ENCODE peak calls at places on chromosomes 4 and X, in four cellular contexts. P is mammary epithelial cell, V is MM.1S, S is DND-41. J is an unnamed sample.

GRCh38 chr4:119118397-119118796 is 17.2 kb upstream of the MYOZ2 start:
- DNase-seq in P (peak; percentile 81), V (no peak), S (no peak), J (peak; percentile 69)

GRCh38 chrX:129653985-129654651 is 638 bp downstream of the APLN start:
- DNase-seq in P (peak; percentile 23), V (peak; percentile 57), S (peak; percentile 38), J (no peak)

GRCh38 chrX:129678176-129678880 is 23.6 kb upstream of the APLN start:
- DNase-seq in P (no peak), V (peak; percentile 28), S (no peak), J (no peak)

GRCh38 chr4:102736636-102737549 is 23.9 kb downstream of the MANBA start:
- DNase-seq in P (no peak), V (peak; percentile 10), S (no peak), J (no peak)

GRCh38 chr4:107183155-107183774 is 147.2 kb upstream of the DKK2 start:
- DNase-seq in P (peak; percentile 47), V (peak; percentile 67), S (peak; percentile 11), J (no peak)

GRCh38 chrX:129779086-129779672 is 570 bp upstream of the SASH3 start:
- DNase-seq in P (no peak), V (no peak), S (no peak), J (no peak)

GRCh38 chr4:45316257-45316656 is 589.9 kb upstream of the GNPDA2 start:
- DNase-seq in P (no peak), V (no peak), S (no peak), J (no peak)

GRCh38 chrX:45596190-45596808 is 395.6 kb upstream of the DIPK2B start:
- DNase-seq in P (no peak), V (no peak), S (no peak), J (no peak)

GRCh38 chr4:173834151-173834550 is 304.1 kb upstream of the HAND2 start:
- DNase-seq in P (no peak), V (no peak), S (no peak), J (no peak)

GRCh38 chrX:13607356-13607995 is 38.1 kb downstream of the EGFL6 start:
- DNase-seq in P (peak; percentile 81), V (no peak), S (no peak), J (no peak)

GRCh38 chrX:72142094-72142843 is 10.6 kb upstream of the RTL5 start:
- DNase-seq in P (no peak), V (no peak), S (no peak), J (no peak)

GRCh38 chrX:74923942-74924448 is 1.3 kb downstream of the NEXMIF start:
- DNase-seq in P (no peak), V (no peak), S (no peak), J (no peak)

GRCh38 chr4:109683621-109684253 is 19.5 kb downstream of the CASP6 start:
- DNase-seq in P (no peak), V (no peak), S (no peak), J (no peak)

GRCh38 chrX:43718956-43719355 is 62.9 kb downstream of the MAOA start:
- DNase-seq in P (peak; percentile 67), V (no peak), S (no peak), J (peak; percentile 88)

GRCh38 chrX:95057341-95057740 is 1383.3 kb downstream of the FAM133A start:
- DNase-seq in P (peak; percentile 17), V (no peak), S (no peak), J (no peak)

DNA sequence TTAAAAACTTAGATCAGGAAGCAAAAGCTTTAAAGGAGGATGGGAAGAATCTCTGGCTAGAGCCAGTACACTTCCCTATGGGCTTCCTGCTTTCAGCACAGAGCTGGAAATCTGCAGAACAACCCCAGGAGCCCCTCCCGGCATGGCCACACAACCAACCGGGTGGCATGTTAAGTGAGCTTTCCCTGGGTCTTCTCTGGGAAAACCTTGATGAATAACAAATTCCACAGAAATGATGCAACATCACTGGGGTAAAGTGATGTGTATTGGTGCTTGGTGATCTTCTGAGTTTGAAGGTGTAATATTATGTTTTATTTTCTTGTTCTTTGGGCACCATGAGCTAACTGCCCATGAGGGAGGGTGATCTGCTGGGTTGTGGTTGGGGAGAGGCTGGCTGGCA is 22.1 kb downstream of the NHS start:
- DNase-seq in P (peak; percentile 73), V (no peak), S (no peak), J (no peak)
- H4K20me1 ChIP-seq in P (no peaks in the 10 kb centered on the region), V (no peaks in the 10 kb centered on the region), S (no peaks in the 10 kb centered on the region), J (no peaks in the 10 kb centered on the region)

GRCh38 chr4:1943928-1944327 is 64.8 kb downstream of the NELFA start:
- DNase-seq in P (no peak), V (no peak), S (no peak), J (no peak)

GRCh38 chr4:1938027-1938426 is 66.8 kb downstream of the NSD2 start:
- DNase-seq in P (peak; percentile 25), V (no peak), S (no peak), J (no peak)

GRCh38 chr4:1940566-1940965 is 68.2 kb downstream of the NELFA start:
- DNase-seq in P (no peak), V (no peak), S (no peak), J (no peak)

GRCh38 chr4:1937550-1937949 is 66.4 kb downstream of the NSD2 start:
- DNase-seq in P (no peak), V (no peak), S (no peak), J (no peak)

GRCh38 chr4:1939664-1940509 is 68.7 kb downstream of the NSD2 start:
- DNase-seq in P (peak; percentile 88), V (no peak), S (no peak), J (peak; percentile 46)
- H3K36me3 ChIP-seq in P (peaks cover 22% of the 10 kb centered on the region), V (peaks cover 38% of the 10 kb centered on the region), S (peaks cover 95% of the 10 kb centered on the region), J (peaks cover 2% of the 10 kb centered on the region)

GRCh38 chr4:139191373-139191772 is 14.4 kb upstream of the ELF2 start:
- DNase-seq in P (no peak), V (no peak), S (no peak), J (no peak)
- H4K20me1 ChIP-seq in P (no peaks in the 10 kb centered on the region), V (no peaks in the 10 kb centered on the region), S (no peaks in the 10 kb centered on the region), J (no peaks in the 10 kb centered on the region)

GRCh38 chrX:53580742-53581504 is 105.6 kb downstream of the HUWE1 start:
- DNase-seq in P (no peak), V (no peak), S (no peak), J (no peak)
- H3K36me3 ChIP-seq in P (peaks cover 8% of the 10 kb centered on the region), V (peaks cover 3% of the 10 kb centered on the region), S (peaks cover 72% of the 10 kb centered on the region), J (peaks cover 13% of the 10 kb centered on the region)

GRCh38 chr4:7034262-7035081 is 8.7 kb upstream of the TADA2B start:
- DNase-seq in P (peak; percentile 9), V (no peak), S (no peak), J (no peak)
- H4K20me1 ChIP-seq in P (no peaks in the 10 kb centered on the region), V (no peaks in the 10 kb centered on the region), S (peaks cover 21% of the 10 kb centered on the region), J (no peaks in the 10 kb centered on the region)

GRCh38 chr4:39020130-39020529 is 12.1 kb downstream of the TMEM156 start:
- DNase-seq in P (no peak), V (no peak), S (no peak), J (no peak)
- H3K36me3 ChIP-seq in P (no peaks in the 10 kb centered on the region), V (no peaks in the 10 kb centered on the region), S (no peaks in the 10 kb centered on the region), J (no peaks in the 10 kb centered on the region)

GRCh38 chr4:56426273-56426672 is 9.1 kb downstream of the PPAT start:
- DNase-seq in P (no peak), V (no peak), S (no peak), J (no peak)

GRCh38 chr4:56430203-56430602 is 5.2 kb downstream of the PPAT start:
- DNase-seq in P (no peak), V (no peak), S (no peak), J (no peak)

GRCh38 chr4:56424176-56424575 is 11.2 kb downstream of the PPAT start:
- DNase-seq in P (no peak), V (no peak), S (no peak), J (no peak)

GRCh38 chr4:56425518-56425917 is 9.9 kb downstream of the PPAT start:
- DNase-seq in P (no peak), V (no peak), S (no peak), J (no peak)

DNA sequence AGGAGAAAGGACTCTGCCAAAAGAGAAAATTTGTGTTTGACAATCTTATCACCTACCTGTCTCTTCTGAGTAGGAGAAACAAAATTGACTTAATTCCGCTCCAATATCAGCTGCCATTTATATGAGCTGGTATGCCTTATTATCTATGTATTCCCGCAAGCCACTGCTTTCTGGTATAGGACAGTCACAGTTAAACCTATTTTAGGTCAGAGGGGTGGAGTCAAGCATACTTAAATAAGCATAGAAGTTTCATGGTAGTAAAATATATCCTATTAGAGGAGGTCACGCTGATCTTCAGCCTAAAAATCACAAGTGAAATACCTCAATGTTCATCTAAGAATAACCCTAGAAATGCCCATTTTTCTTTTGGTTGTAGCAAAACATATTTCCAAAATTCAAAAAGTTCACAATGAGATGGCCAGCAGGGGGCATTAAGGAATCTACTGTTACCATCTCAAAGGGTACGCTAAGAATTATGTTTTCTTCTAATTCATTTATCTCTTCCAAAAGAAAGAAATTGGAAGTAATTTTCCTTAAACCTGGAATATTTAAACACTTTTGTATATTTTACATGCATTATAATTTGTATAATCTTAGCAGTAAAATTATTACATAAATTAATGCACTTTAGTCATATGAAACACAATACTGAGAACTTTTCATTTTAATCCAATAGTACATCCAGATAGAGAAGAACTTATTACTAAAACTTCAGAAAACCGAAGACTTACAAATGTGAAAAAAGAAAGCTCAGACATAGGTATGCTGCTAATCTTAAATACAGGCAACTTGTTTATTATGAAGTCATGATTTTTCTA is 10.5 kb downstream of the PPAT start:
- DNase-seq in P (no peak), V (peak; percentile 49), S (no peak), J (no peak)
- H4K20me1 ChIP-seq in P (peaks cover under 1% of the 10 kb centered on the region), V (peaks cover 46% of the 10 kb centered on the region), S (peaks cover 55% of the 10 kb centered on the region), J (no peaks in the 10 kb centered on the region)

J was measured in keratinocyte.